ENCODE peak calls at places on chromosomes 7 and 10, in four cellular contexts. One of them, this sample, is unnamed.

GRCh38 chr10:27893320-27894014 is 105.4 kb downstream of the ODAD2 start:
- DNase-seq in transverse colon: no peak
- DNase-seq in body of pancreas: no peak
- DNase-seq in heart left ventricle: no peak
- DNase-seq in this sample: no peak

GRCh38 chr7:36091571-36092176 is 61.4 kb upstream of the EEPD1 start:
- DNase-seq in heart left ventricle: no peak
- DNase-seq in body of pancreas: no peak
- DNase-seq in transverse colon: no peak
- DNase-seq in this sample: no peak

GRCh38 chr7:96657347-96658010 is 52.2 kb downstream of the SEM1 start:
- DNase-seq in heart left ventricle: no peak
- DNase-seq in transverse colon: no peak
- DNase-seq in body of pancreas: no peak
- DNase-seq in this sample: no peak

GRCh38 chr10:76939862-76940495 is 697.6 kb downstream of the KCNMA1 start:
- DNase-seq in heart left ventricle: no peak
- DNase-seq in transverse colon: no peak
- DNase-seq in body of pancreas: no peak
- DNase-seq in this sample: no peak

GRCh38 chr7:84412161-84412969 is 217.8 kb upstream of the SEMA3A start:
- DNase-seq in heart left ventricle: no peak
- DNase-seq in transverse colon: no peak
- DNase-seq in body of pancreas: no peak
- DNase-seq in this sample: no peak

GRCh38 chr7:110569486-110569885 is 521.4 kb upstream of the LRRN3 start:
- DNase-seq in heart left ventricle: no peak
- DNase-seq in body of pancreas: no peak
- DNase-seq in transverse colon: no peak
- DNase-seq in this sample: no peak

GRCh38 chr7:131538071-131538790 is 18.2 kb downstream of the PODXL start:
- DNase-seq in body of pancreas: no peak
- DNase-seq in transverse colon: no peak
- DNase-seq in heart left ventricle: peak; percentile 63
- DNase-seq in this sample: no peak

GRCh38 chr10:112654794-112655193 is 207.8 kb downstream of the VTI1A start:
- DNase-seq in heart left ventricle: no peak
- DNase-seq in transverse colon: no peak
- DNase-seq in body of pancreas: no peak
- DNase-seq in this sample: no peak

GRCh38 chr7:25847331-25848070 is 304.5 kb upstream of the NFE2L3 start:
- DNase-seq in transverse colon: no peak
- DNase-seq in heart left ventricle: no peak
- DNase-seq in body of pancreas: no peak
- DNase-seq in this sample: no peak

GRCh38 chr10:129949411-129950335 is 14.4 kb downstream of the EBF3 start:
- DNase-seq in transverse colon: no peak
- DNase-seq in body of pancreas: no peak
- DNase-seq in heart left ventricle: peak; percentile 89
- DNase-seq in this sample: no peak
- H3K4me3 ChIP-seq in transverse colon: no peak overlapping the region
- H3K4me3 ChIP-seq in body of pancreas: no peak overlapping the region
- H3K4me3 ChIP-seq in heart left ventricle: no peak overlapping the region
- H3K4me3 ChIP-seq in this sample: no peak overlapping the region

GRCh38 chr7:63205136-63205535 is 793.5 kb upstream of the ZNF722 start:
- DNase-seq in transverse colon: no peak
- DNase-seq in body of pancreas: no peak
- DNase-seq in heart left ventricle: no peak
- DNase-seq in this sample: no peak
- H3K9me3 ChIP-seq in transverse colon: peaks cover 10% of the 10 kb centered on the region
- H3K9me3 ChIP-seq in body of pancreas: no peaks in the 10 kb centered on the region
- H3K9me3 ChIP-seq in heart left ventricle: no peaks in the 10 kb centered on the region
- H3K9me3 ChIP-seq in this sample: peaks cover 16% of the 10 kb centered on the region

GRCh38 chr10:84424731-84425165 is 96.4 kb downstream of the CCSER2 start:
- DNase-seq in transverse colon: peak; percentile 82
- DNase-seq in heart left ventricle: peak; percentile 76
- DNase-seq in body of pancreas: peak; percentile 70
- DNase-seq in this sample: peak; percentile 84
- TF ChIP-seq POLR2A in transverse colon: peak; percentile 27
- TF ChIP-seq POLR2A in heart left ventricle: no peak
- TF ChIP-seq POLR2A in body of pancreas: peak; percentile 37
- TF ChIP-seq POLR2A in this sample: no peak

DNA sequence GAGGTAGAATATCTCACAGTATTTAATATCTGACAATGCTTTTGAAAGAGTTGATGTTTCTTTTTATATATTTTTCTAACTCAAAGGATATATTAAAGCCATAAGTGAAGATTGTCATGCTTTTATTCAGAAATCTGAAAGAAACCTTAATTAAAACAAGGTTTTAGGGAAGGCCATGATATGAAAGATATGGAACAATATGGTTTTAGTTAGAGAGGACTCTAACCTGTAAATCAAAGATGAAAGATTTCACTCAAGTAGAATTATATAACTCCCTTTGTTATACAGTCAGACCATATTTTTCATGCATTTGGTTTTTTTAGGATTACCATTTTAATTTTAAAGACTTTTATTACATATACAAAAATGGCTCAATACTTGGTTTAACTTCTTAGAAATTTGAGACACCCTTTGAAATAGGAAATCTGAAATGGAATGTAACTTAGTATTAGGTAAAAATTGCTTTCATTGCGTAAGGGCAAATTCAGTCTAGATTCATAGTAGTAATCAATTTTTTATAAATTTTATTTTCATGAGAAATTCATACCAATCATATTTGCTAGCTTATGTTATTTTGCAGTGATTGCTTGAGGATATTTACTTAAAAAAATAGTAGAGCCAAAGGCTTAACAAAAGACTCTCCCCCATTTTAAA is 119.8 kb downstream of the TWIST1 start:
- DNase-seq in heart left ventricle: no peak
- DNase-seq in transverse colon: no peak
- DNase-seq in body of pancreas: no peak
- DNase-seq in this sample: no peak
- H3K4me3 ChIP-seq in heart left ventricle: no peak overlapping the region
- H3K4me3 ChIP-seq in transverse colon: no peak overlapping the region
- H3K4me3 ChIP-seq in body of pancreas: no peak overlapping the region
- H3K4me3 ChIP-seq in this sample: no peak overlapping the region

GRCh38 chr7:157863906-157864810 is 527.4 kb downstream of the DNAJB6 start:
- DNase-seq in heart left ventricle: peak; percentile 53
- DNase-seq in body of pancreas: no peak
- DNase-seq in transverse colon: no peak
- DNase-seq in this sample: no peak

GRCh38 chr7:157861031-157861491 is 524.3 kb downstream of the DNAJB6 start:
- DNase-seq in transverse colon: no peak
- DNase-seq in heart left ventricle: no peak
- DNase-seq in body of pancreas: no peak
- DNase-seq in this sample: no peak

GRCh38 chr7:157861551-157861950 is 524.7 kb downstream of the DNAJB6 start:
- DNase-seq in heart left ventricle: no peak
- DNase-seq in transverse colon: no peak
- DNase-seq in body of pancreas: no peak
- DNase-seq in this sample: no peak

GRCh38 chr7:157863176-157863575 is 526.4 kb downstream of the DNAJB6 start:
- DNase-seq in heart left ventricle: no peak
- DNase-seq in transverse colon: no peak
- DNase-seq in body of pancreas: no peak
- DNase-seq in this sample: no peak

DNA sequence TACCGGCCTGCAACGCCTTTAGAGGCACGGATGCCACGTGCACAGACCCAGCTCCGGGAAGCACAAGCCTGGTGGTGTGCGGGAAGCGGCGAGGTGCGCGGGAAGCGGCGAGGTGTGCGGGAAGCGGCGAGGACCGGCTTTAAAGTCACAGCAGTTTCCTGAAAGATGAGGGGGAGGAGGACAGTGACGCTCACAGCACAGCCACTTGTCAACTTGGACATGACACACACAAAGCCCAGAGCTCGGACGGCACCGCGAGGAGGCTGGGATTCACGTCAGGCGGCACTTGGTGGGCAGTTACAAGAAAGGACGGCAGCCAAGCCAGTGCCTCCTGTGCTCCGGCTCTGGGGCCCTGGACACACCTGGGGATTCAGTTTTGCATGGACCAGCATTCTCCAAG is 525.9 kb downstream of the DNAJB6 start:
- DNase-seq in transverse colon: no peak
- DNase-seq in heart left ventricle: no peak
- DNase-seq in body of pancreas: no peak
- DNase-seq in this sample: no peak
- H3K9me3 ChIP-seq in transverse colon: no peaks in the 10 kb centered on the region
- H3K9me3 ChIP-seq in heart left ventricle: no peaks in the 10 kb centered on the region
- H3K9me3 ChIP-seq in body of pancreas: no peaks in the 10 kb centered on the region
- H3K9me3 ChIP-seq in this sample: no peaks in the 10 kb centered on the region

GRCh38 chr10:109855746-109856145 is 67.6 kb downstream of the XPNPEP1 start:
- DNase-seq in transverse colon: no peak
- DNase-seq in body of pancreas: no peak
- DNase-seq in heart left ventricle: no peak
- DNase-seq in this sample: no peak
- TF ChIP-seq POLR2A in transverse colon: no peak
- TF ChIP-seq POLR2A in body of pancreas: no peak
- TF ChIP-seq POLR2A in heart left ventricle: no peak
- TF ChIP-seq POLR2A in this sample: no peak

DNA sequence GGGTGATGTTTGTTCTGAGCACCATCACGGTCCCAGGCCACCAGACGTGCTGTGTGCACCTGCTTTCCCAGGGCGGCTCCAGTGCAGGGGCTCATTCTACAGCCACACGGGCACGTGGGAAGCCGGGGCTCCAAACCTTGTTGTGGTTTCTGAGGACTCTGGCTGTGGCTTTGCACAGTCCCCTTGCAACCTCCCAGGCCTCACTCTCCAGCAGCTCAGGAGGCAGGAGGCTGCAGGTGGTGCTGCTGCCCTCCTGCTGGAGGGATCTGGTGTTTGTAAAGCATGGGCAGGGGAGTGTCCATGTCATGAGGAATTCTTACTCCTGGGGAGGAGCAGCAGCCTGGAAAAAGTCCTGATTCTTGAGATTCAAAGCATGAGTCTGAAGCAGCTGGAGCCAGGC is 54.2 kb downstream of the INSYN2A start:
- DNase-seq in transverse colon: no peak
- DNase-seq in heart left ventricle: no peak
- DNase-seq in body of pancreas: no peak
- DNase-seq in this sample: no peak
- H3K4me3 ChIP-seq in transverse colon: no peak overlapping the region
- H3K4me3 ChIP-seq in heart left ventricle: no peak overlapping the region
- H3K4me3 ChIP-seq in body of pancreas: no peak overlapping the region
- H3K4me3 ChIP-seq in this sample: no peak overlapping the region

DNA sequence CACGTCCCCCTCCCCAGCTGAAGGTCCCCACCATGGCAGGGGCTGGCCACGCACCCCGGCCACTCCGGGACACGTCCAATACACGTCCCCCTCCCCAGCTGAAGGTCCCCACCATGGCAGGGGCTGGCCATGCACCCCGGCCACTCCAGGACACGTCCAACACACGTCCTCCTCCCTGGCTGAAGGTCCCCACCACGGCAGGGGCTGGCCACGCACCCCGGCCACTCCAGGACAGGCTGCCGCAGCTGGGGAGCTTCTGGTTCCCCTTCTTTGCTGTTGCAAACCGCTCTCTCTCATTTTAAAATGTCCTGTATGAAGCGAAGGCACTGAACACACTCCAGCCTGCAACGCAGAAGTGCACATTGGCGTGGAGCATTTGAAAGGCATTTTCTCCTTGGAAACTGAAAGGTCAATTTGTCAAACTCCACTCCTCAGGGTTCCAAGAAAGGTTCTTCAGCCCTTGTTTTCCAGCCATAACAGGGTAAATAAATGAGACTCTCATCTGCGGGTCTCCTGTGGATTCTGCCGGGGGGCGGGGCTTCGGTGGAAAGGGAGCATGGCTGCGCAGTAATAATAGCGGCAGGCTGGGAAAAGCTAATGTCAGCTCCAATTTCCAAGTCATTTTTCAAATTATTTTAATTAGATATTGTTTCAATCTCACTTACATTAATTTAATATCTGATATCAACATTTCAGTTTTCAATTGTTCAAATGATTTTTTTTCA is 580.3 kb downstream of the DNAJB6 start:
- DNase-seq in heart left ventricle: no peak
- DNase-seq in body of pancreas: no peak
- DNase-seq in transverse colon: no peak
- DNase-seq in this sample: no peak
- H3K9me3 ChIP-seq in heart left ventricle: peaks cover 11% of the 10 kb centered on the region
- H3K9me3 ChIP-seq in body of pancreas: no peaks in the 10 kb centered on the region
- H3K9me3 ChIP-seq in transverse colon: peaks cover 5% of the 10 kb centered on the region
- H3K9me3 ChIP-seq in this sample: peaks cover 11% of the 10 kb centered on the region

DNA sequence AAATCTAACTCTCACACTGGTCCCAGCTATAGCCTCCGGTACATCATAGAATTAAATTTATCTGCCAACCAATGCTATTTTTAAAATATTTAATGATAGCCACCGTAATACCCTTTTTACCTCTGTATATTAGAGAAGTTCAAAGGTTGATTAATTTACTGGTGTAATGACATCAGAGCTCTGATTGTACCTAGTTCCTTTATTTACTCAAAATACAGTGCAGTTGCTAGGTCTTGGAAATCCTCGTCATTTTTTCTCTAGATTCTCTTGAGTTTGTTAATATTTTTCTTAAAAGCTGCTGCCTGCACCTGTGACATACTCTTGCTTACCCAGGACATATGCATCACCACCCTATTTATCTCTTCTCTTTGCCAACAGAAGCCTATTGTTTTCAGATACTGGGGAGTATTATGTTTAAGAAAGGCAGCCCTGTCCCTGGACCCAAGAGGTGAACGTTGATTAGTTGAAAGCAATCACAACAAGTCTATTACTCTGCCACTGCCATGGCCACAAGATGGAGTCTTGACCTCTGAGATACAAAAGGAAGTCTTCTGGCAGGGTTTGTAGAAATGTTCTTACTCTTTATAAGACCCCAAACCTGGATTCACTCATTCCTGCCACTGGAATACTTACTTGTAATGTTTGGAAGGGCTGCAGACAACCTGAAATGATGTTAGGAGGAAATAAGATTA is 25.6 kb upstream of the TMEM26 start:
- DNase-seq in body of pancreas: no peak
- DNase-seq in transverse colon: no peak
- DNase-seq in heart left ventricle: no peak
- DNase-seq in this sample: no peak
- TF ChIP-seq POLR2A in body of pancreas: no peak
- TF ChIP-seq POLR2A in transverse colon: no peak
- TF ChIP-seq POLR2A in heart left ventricle: no peak
- TF ChIP-seq POLR2A in this sample: no peak